ENCODE peak calls at places on chromosomes 11 and 22, in ten cellular contexts. One of them, this sample, is unnamed.
A peak's percentile ranks its signal among the peaks of the same experiment; 100 is the strongest.

GRCh38 chr22:41781508-41781906 is 19.0 kb upstream of the CCDC134 start:
- DNase-seq in mucosa of descending colon: no peak
- DNase-seq in neural crest cell: no peak
- DNase-seq in stomach: no peak
- DNase-seq in left ventricle myocardium inferior: no peak
- DNase-seq in HL-60: no peak
- DNase-seq in upper lobe of right lung: no peak
- DNase-seq in BE2C: no peak
- DNase-seq in osteocyte: no peak
- DNase-seq in fibroblast of lung: no peak
- DNase-seq in this sample: no peak

GRCh38 chr11:69311767-69312385 is 17.9 kb downstream of the MYEOV start:
- DNase-seq in mucosa of descending colon: no peak
- DNase-seq in neural crest cell: no peak
- DNase-seq in stomach: no peak
- DNase-seq in left ventricle myocardium inferior: no peak
- DNase-seq in HL-60: peak; percentile 30
- DNase-seq in upper lobe of right lung: peak; percentile 62
- DNase-seq in BE2C: no peak
- DNase-seq in osteocyte: no peak
- DNase-seq in fibroblast of lung: no peak
- DNase-seq in this sample: peak; percentile 43

GRCh38 chr22:39706406-39707150 is 136.0 kb downstream of the CACNA1I start:
- DNase-seq in mucosa of descending colon: no peak
- DNase-seq in neural crest cell: no peak
- DNase-seq in stomach: no peak
- DNase-seq in left ventricle myocardium inferior: no peak
- DNase-seq in HL-60: no peak
- DNase-seq in upper lobe of right lung: no peak
- DNase-seq in BE2C: no peak
- DNase-seq in osteocyte: no peak
- DNase-seq in fibroblast of lung: peak; percentile 29
- DNase-seq in this sample: no peak

GRCh38 chr11:74072721-74073120 is 63.8 kb upstream of the UCP3 start:
- DNase-seq in mucosa of descending colon: no peak
- DNase-seq in neural crest cell: no peak
- DNase-seq in stomach: no peak
- DNase-seq in left ventricle myocardium inferior: no peak
- DNase-seq in HL-60: no peak
- DNase-seq in upper lobe of right lung: no peak
- DNase-seq in BE2C: no peak
- DNase-seq in osteocyte: no peak
- DNase-seq in fibroblast of lung: no peak
- DNase-seq in this sample: no peak

GRCh38 chr11:45665933-45666647 is 668 bp upstream of the CHST1 start:
- DNase-seq in mucosa of descending colon: no peak
- DNase-seq in neural crest cell: no peak
- DNase-seq in stomach: no peak
- DNase-seq in left ventricle myocardium inferior: no peak
- DNase-seq in HL-60: no peak
- DNase-seq in upper lobe of right lung: no peak
- DNase-seq in BE2C: no peak
- DNase-seq in osteocyte: no peak
- DNase-seq in fibroblast of lung: no peak
- DNase-seq in this sample: no peak

GRCh38 chr11:69076129-69076791 is 27.5 kb downstream of the TPCN2 start:
- DNase-seq in mucosa of descending colon: no peak
- DNase-seq in neural crest cell: no peak
- DNase-seq in stomach: no peak
- DNase-seq in left ventricle myocardium inferior: no peak
- DNase-seq in HL-60: no peak
- DNase-seq in upper lobe of right lung: no peak
- DNase-seq in BE2C: no peak
- DNase-seq in osteocyte: no peak
- DNase-seq in fibroblast of lung: peak; percentile 90
- DNase-seq in this sample: no peak

GRCh38 chr11:37352485-37352884 is 754.4 kb upstream of the RAG2 start:
- DNase-seq in mucosa of descending colon: no peak
- DNase-seq in neural crest cell: no peak
- DNase-seq in stomach: no peak
- DNase-seq in left ventricle myocardium inferior: no peak
- DNase-seq in HL-60: no peak
- DNase-seq in upper lobe of right lung: no peak
- DNase-seq in BE2C: no peak
- DNase-seq in osteocyte: no peak
- DNase-seq in fibroblast of lung: no peak
- DNase-seq in this sample: no peak

GRCh38 chr22:30882974-30883533 is 85.5 kb downstream of the MORC2 start:
- DNase-seq in mucosa of descending colon: no peak
- DNase-seq in neural crest cell: no peak
- DNase-seq in stomach: no peak
- DNase-seq in left ventricle myocardium inferior: no peak
- DNase-seq in HL-60: no peak
- DNase-seq in upper lobe of right lung: peak; percentile 40
- DNase-seq in BE2C: no peak
- DNase-seq in osteocyte: no peak
- DNase-seq in fibroblast of lung: no peak
- DNase-seq in this sample: peak; percentile 36

GRCh38 chr22:49016909-49017768 is 810.5 kb downstream of the BRD1 start:
- DNase-seq in mucosa of descending colon: no peak
- DNase-seq in neural crest cell: no peak
- DNase-seq in stomach: peak; percentile 20
- DNase-seq in left ventricle myocardium inferior: no peak
- DNase-seq in HL-60: no peak
- DNase-seq in upper lobe of right lung: peak; percentile 42
- DNase-seq in BE2C: no peak
- DNase-seq in osteocyte: peak; percentile 63
- DNase-seq in fibroblast of lung: no peak
- DNase-seq in this sample: no peak

DNA sequence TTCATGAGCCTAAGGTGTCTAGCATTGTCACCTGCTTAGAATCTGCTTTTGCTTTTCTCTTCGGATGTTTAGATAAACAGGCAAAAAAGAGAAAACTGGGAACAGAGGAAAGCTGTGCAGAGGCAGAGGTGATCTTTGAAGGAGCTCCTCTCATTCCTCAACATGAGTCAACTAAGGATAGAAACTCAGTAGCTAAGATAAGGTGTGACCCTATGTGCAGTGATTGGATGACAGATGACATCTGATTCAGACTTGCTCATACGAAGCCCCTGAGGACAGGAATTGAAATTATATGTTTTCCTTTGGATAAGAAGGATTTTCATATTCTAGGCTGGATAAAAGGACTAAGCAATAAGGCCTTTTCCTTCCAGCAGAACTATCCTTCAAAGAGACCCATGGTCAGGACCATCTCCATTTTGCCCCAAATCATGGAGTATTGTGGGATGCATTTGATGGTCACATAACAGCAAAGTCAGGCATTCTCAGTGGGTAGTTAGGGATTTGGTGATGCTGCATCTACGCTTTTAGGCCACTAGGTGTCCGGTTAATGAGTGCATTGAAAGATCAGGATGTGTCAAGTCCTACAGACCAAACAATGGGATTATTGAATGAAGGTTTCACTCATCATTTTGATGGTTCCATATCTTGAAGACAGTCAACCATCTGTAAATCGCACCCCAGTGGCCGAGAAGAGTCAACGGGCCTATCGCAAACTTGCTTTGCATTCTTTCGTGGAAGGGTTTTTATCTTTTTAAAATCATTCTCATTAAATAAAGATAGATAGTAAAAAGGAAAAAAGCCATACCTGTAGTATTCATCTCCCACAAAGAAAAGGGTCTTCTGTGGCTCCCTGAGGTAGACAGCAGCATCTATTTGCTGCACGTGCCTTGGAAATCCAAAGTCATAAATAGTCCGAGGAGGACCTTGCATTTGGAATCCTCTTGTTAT is 32.2 kb downstream of the MMP20 start:
- DNase-seq in mucosa of descending colon: no peak
- DNase-seq in neural crest cell: no peak
- DNase-seq in stomach: no peak
- DNase-seq in left ventricle myocardium inferior: no peak
- DNase-seq in HL-60: no peak
- DNase-seq in upper lobe of right lung: no peak
- DNase-seq in BE2C: no peak
- DNase-seq in osteocyte: no peak
- DNase-seq in fibroblast of lung: peak; percentile 26
- DNase-seq in this sample: no peak
- TF ChIP-seq CTCF in mucosa of descending colon: no peak
- TF ChIP-seq CTCF in neural crest cell: peak; percentile 62
- TF ChIP-seq CTCF in stomach: no peak
- TF ChIP-seq CTCF in left ventricle myocardium inferior: peak; percentile 32
- TF ChIP-seq CTCF in HL-60: peak; percentile 50
- TF ChIP-seq CTCF in upper lobe of right lung: peak; percentile 47
- TF ChIP-seq CTCF in BE2C: peak; percentile 65
- TF ChIP-seq CTCF in osteocyte: peak; percentile 51
- TF ChIP-seq CTCF in fibroblast of lung: peak; percentile 46
- TF ChIP-seq CTCF in this sample: peak; percentile 61

GRCh38 chr11:115505165-115505564 is 950 bp upstream of the CADM1 start:
- DNase-seq in mucosa of descending colon: no peak
- DNase-seq in neural crest cell: no peak
- DNase-seq in stomach: no peak
- DNase-seq in left ventricle myocardium inferior: no peak
- DNase-seq in HL-60: no peak
- DNase-seq in upper lobe of right lung: no peak
- DNase-seq in BE2C: no peak
- DNase-seq in osteocyte: no peak
- DNase-seq in fibroblast of lung: no peak
- DNase-seq in this sample: no peak

GRCh38 chr11:115502636-115503082 is 1.6 kb downstream of the CADM1 start:
- DNase-seq in mucosa of descending colon: no peak
- DNase-seq in neural crest cell: no peak
- DNase-seq in stomach: no peak
- DNase-seq in left ventricle myocardium inferior: no peak
- DNase-seq in HL-60: no peak
- DNase-seq in upper lobe of right lung: no peak
- DNase-seq in BE2C: no peak
- DNase-seq in osteocyte: no peak
- DNase-seq in fibroblast of lung: no peak
- DNase-seq in this sample: no peak

GRCh38 chr11:115503083-115503885 is 931 bp downstream of the CADM1 start:
- DNase-seq in mucosa of descending colon: peak; percentile 64
- DNase-seq in neural crest cell: peak; percentile 50
- DNase-seq in stomach: peak; percentile 69
- DNase-seq in left ventricle myocardium inferior: peak; percentile 61
- DNase-seq in HL-60: no peak
- DNase-seq in upper lobe of right lung: peak; percentile 90
- DNase-seq in BE2C: peak; percentile 85
- DNase-seq in osteocyte: peak; percentile 85
- DNase-seq in fibroblast of lung: peak; percentile 71
- DNase-seq in this sample: no peak

GRCh38 chr11:115503886-115504278 is 333 bp downstream of the CADM1 start:
- DNase-seq in mucosa of descending colon: no peak
- DNase-seq in neural crest cell: no peak
- DNase-seq in stomach: no peak
- DNase-seq in left ventricle myocardium inferior: no peak
- DNase-seq in HL-60: no peak
- DNase-seq in upper lobe of right lung: no peak
- DNase-seq in BE2C: no peak
- DNase-seq in osteocyte: no peak
- DNase-seq in fibroblast of lung: no peak
- DNase-seq in this sample: no peak

GRCh38 chr11:115504279-115505158 is at the start of gene CADM1:
- DNase-seq in mucosa of descending colon: peak; percentile 94
- DNase-seq in neural crest cell: peak; percentile 93
- DNase-seq in stomach: peak; percentile 96
- DNase-seq in left ventricle myocardium inferior: peak; percentile 92
- DNase-seq in HL-60: peak; percentile 24
- DNase-seq in upper lobe of right lung: peak; percentile 98
- DNase-seq in BE2C: peak; percentile 99
- DNase-seq in osteocyte: peak; percentile 98
- DNase-seq in fibroblast of lung: peak; percentile 95
- DNase-seq in this sample: peak; percentile 75
- TF ChIP-seq CTCF in mucosa of descending colon: peak; percentile 64
- TF ChIP-seq CTCF in neural crest cell: peak; percentile 72
- TF ChIP-seq CTCF in stomach: no peak
- TF ChIP-seq CTCF in left ventricle myocardium inferior: peak; percentile 76
- TF ChIP-seq CTCF in HL-60: no peak
- TF ChIP-seq CTCF in upper lobe of right lung: peak; percentile 56
- TF ChIP-seq CTCF in BE2C: peak; percentile 69
- TF ChIP-seq CTCF in osteocyte: peak; percentile 77
- TF ChIP-seq CTCF in fibroblast of lung: peak; percentile 66
- TF ChIP-seq CTCF in this sample: peak; percentile 73

DNA sequence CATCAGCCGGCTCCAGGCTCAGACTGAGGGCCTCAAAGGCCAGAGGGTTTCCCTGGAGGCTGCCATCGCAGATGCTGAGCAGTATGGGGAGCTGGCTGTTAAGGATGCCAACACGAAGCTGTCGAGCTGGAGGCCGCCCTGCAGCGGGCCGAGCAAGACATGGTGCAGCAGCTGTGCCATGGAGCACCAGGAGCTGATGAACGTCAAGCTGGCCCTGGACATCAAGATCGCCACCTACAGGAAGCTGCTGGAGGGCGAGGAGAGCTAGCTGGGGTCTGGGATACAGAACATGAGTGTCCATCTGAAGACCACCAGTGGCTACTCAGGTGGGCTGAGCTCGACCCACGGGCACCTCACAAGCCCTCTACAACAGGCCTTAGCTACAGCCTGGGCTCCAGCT is 4.0 kb upstream of the SCUBE2 start:
- DNase-seq in mucosa of descending colon: no peak
- DNase-seq in neural crest cell: no peak
- DNase-seq in stomach: no peak
- DNase-seq in left ventricle myocardium inferior: no peak
- DNase-seq in HL-60: no peak
- DNase-seq in upper lobe of right lung: no peak
- DNase-seq in BE2C: no peak
- DNase-seq in osteocyte: no peak
- DNase-seq in fibroblast of lung: no peak
- DNase-seq in this sample: no peak
- TF ChIP-seq CTCF in mucosa of descending colon: no peak
- TF ChIP-seq CTCF in neural crest cell: no peak
- TF ChIP-seq CTCF in stomach: no peak
- TF ChIP-seq CTCF in left ventricle myocardium inferior: no peak
- TF ChIP-seq CTCF in HL-60: peak; percentile 37
- TF ChIP-seq CTCF in upper lobe of right lung: peak; percentile 21
- TF ChIP-seq CTCF in BE2C: peak; percentile 35
- TF ChIP-seq CTCF in osteocyte: no peak
- TF ChIP-seq CTCF in fibroblast of lung: peak; percentile 10
- TF ChIP-seq CTCF in this sample: peak; percentile 38

GRCh38 chr22:38074181-38075104 is 9.5 kb downstream of the SLC16A8 start:
- DNase-seq in mucosa of descending colon: no peak
- DNase-seq in neural crest cell: no peak
- DNase-seq in stomach: no peak
- DNase-seq in left ventricle myocardium inferior: no peak
- DNase-seq in HL-60: no peak
- DNase-seq in upper lobe of right lung: no peak
- DNase-seq in BE2C: no peak
- DNase-seq in osteocyte: no peak
- DNase-seq in fibroblast of lung: peak; percentile 31
- DNase-seq in this sample: no peak
- TF ChIP-seq CTCF in mucosa of descending colon: no peak
- TF ChIP-seq CTCF in neural crest cell: peak; percentile 50
- TF ChIP-seq CTCF in stomach: no peak
- TF ChIP-seq CTCF in left ventricle myocardium inferior: peak; percentile 42
- TF ChIP-seq CTCF in HL-60: no peak
- TF ChIP-seq CTCF in upper lobe of right lung: no peak
- TF ChIP-seq CTCF in BE2C: no peak
- TF ChIP-seq CTCF in osteocyte: peak; percentile 27
- TF ChIP-seq CTCF in fibroblast of lung: peak; percentile 30
- TF ChIP-seq CTCF in this sample: no peak

GRCh38 chr11:44316388-44317240 is 6.7 kb upstream of the ALX4 start:
- DNase-seq in mucosa of descending colon: no peak
- DNase-seq in neural crest cell: no peak
- DNase-seq in stomach: no peak
- DNase-seq in left ventricle myocardium inferior: no peak
- DNase-seq in HL-60: no peak
- DNase-seq in upper lobe of right lung: peak; percentile 67
- DNase-seq in BE2C: no peak
- DNase-seq in osteocyte: no peak
- DNase-seq in fibroblast of lung: no peak
- DNase-seq in this sample: no peak
- TF ChIP-seq CTCF in mucosa of descending colon: no peak
- TF ChIP-seq CTCF in neural crest cell: peak; percentile 20
- TF ChIP-seq CTCF in stomach: no peak
- TF ChIP-seq CTCF in left ventricle myocardium inferior: no peak
- TF ChIP-seq CTCF in HL-60: no peak
- TF ChIP-seq CTCF in upper lobe of right lung: no peak
- TF ChIP-seq CTCF in BE2C: no peak
- TF ChIP-seq CTCF in osteocyte: no peak
- TF ChIP-seq CTCF in fibroblast of lung: no peak
- TF ChIP-seq CTCF in this sample: no peak